ENCODE peak calls at places on chromosomes 7 and 10, in five cellular contexts. O is non-pigmented ciliary epithelial cell, G is heart right ventricle, H is skeletal muscle cell, F is IMR-90. Z is an unnamed sample.

GRCh38 chr10:132123606-132124005 is 57.9 kb downstream of the JAKMIP3 start:
- DNase-seq in O (no peak), G (no peak), H (no peak), F (no peak), Z (no peak)

GRCh38 chr7:4612939-4613841 is 68.9 kb upstream of the FOXK1 start:
- DNase-seq in O (no peak), G (peak; percentile 29), H (no peak), F (peak; percentile 29), Z (peak; percentile 91)

GRCh38 chr10:101214446-101215396 is 14.5 kb downstream of the LBX1 start:
- DNase-seq in O (no peak), G (peak; percentile 43), H (no peak), F (peak; percentile 32), Z (peak; percentile 29)

GRCh38 chr10:128930422-128930821 is 536.6 kb upstream of the MGMT start:
- DNase-seq in O (no peak), G (no peak), H (no peak), F (no peak), Z (no peak)

GRCh38 chr7:66326501-66327180 is 121.5 kb downstream of the TPST1 start:
- DNase-seq in O (peak; percentile 69), G (no peak), H (peak; percentile 21), F (peak; percentile 96), Z (no peak)

GRCh38 chr7:132249591-132249971 is 326.7 kb downstream of the PLXNA4 start:
- DNase-seq in O (no peak), G (no peak), H (no peak), F (no peak), Z (no peak)

GRCh38 chr10:127525686-127526085 is 23.4 kb upstream of the NPS start:
- DNase-seq in O (no peak), G (no peak), H (no peak), F (no peak), Z (no peak)

GRCh38 chr7:39493929-39494328 is 72.3 kb upstream of the YAE1 start:
- DNase-seq in O (no peak), G (no peak), H (no peak), F (no peak), Z (no peak)

GRCh38 chr7:129376778-129377700 is 57.2 kb upstream of the STRIP2 start:
- DNase-seq in O (no peak), G (no peak), H (peak; percentile 39), F (peak; percentile 65), Z (no peak)

GRCh38 chr7:106029941-106030340 is 66.9 kb downstream of the CDHR3 start:
- DNase-seq in O (no peak), G (no peak), H (no peak), F (no peak), Z (no peak)

GRCh38 chr7:107045195-107045960 is 873 bp downstream of the PRKAR2B start:
- DNase-seq in O (no peak), G (no peak), H (no peak), F (peak; percentile 5), Z (no peak)

GRCh38 chr7:1320616-1321289 is 88.1 kb downstream of the UNCX start:
- DNase-seq in O (no peak), G (no peak), H (no peak), F (no peak), Z (no peak)

GRCh38 chr7:36070230-36070629 is 82.8 kb upstream of the EEPD1 start:
- DNase-seq in O (no peak), G (no peak), H (no peak), F (no peak), Z (no peak)

GRCh38 chr7:520503-521161 is 986 bp upstream of the PDGFA start:
- DNase-seq in O (no peak), G (no peak), H (no peak), F (no peak), Z (no peak)

GRCh38 chr7:73838642-73839041 is 3.7 kb downstream of the METTL27 start:
- DNase-seq in O (no peak), G (no peak), H (no peak), F (no peak), Z (no peak)

GRCh38 chr10:30176182-30176581 is 116.8 kb upstream of the JCAD start:
- DNase-seq in O (no peak), G (no peak), H (no peak), F (peak; percentile 83), Z (no peak)

GRCh38 chr7:26856481-26856880 is 7.9 kb downstream of the SKAP2 start:
- DNase-seq in O (no peak), G (no peak), H (no peak), F (peak; percentile 62), Z (no peak)

GRCh38 chr10:126841341-126841902 is 63.8 kb upstream of the DOCK1 start:
- DNase-seq in O (no peak), G (no peak), H (no peak), F (no peak), Z (no peak)

GRCh38 chr10:43118631-43119415 is 19.4 kb upstream of the CSGALNACT2 start:
- DNase-seq in O (no peak), G (no peak), H (no peak), F (no peak), Z (no peak)

GRCh38 chr10:43952760-43953159 is 304.1 kb upstream of the ZNF32 start:
- DNase-seq in O (no peak), G (no peak), H (no peak), F (no peak), Z (no peak)

GRCh38 chr7:24757799-24758275 is 573 bp upstream of the GSDME start:
- DNase-seq in O (no peak), G (no peak), H (no peak), F (peak; percentile 51), Z (no peak)

GRCh38 chr7:158955146-158955870 is 99.0 kb downstream of the DYNC2I1 start:
- DNase-seq in O (no peak), G (no peak), H (no peak), F (no peak), Z (no peak)

GRCh38 chr7:70693690-70694356 is 438.1 kb upstream of the GALNT17 start:
- DNase-seq in O (no peak), G (peak; percentile 67), H (no peak), F (peak; percentile 44), Z (peak; percentile 32)

GRCh38 chr7:92678291-92678920 is 88.2 kb upstream of the FAM133B start:
- DNase-seq in O (no peak), G (no peak), H (no peak), F (no peak), Z (no peak)

GRCh38 chr10:3395487-3395886 is 222.9 kb upstream of the PITRM1 start:
- DNase-seq in O (no peak), G (no peak), H (no peak), F (no peak), Z (no peak)

GRCh38 chr7:156240532-156240931 is 400.0 kb upstream of the RNF32 start:
- DNase-seq in O (no peak), G (no peak), H (no peak), F (no peak), Z (no peak)

GRCh38 chr10:50851884-50852671 is 33.3 kb downstream of the A1CF start:
- DNase-seq in O (no peak), G (no peak), H (no peak), F (no peak), Z (no peak)

GRCh38 chr10:77692782-77693181 is 55.2 kb upstream of the KCNMA1 start:
- DNase-seq in O (peak; percentile 35), G (no peak), H (peak; percentile 16), F (peak; percentile 68), Z (no peak)

GRCh38 chr10:62106929-62107519 is 161.6 kb downstream of the RTKN2 start:
- DNase-seq in O (no peak), G (no peak), H (no peak), F (no peak), Z (no peak)

GRCh38 chr10:52864459-52865106 is 92.0 kb upstream of the MBL2 start:
- DNase-seq in O (peak; percentile 88), G (peak; percentile 43), H (peak; percentile 97), F (peak; percentile 99), Z (no peak)

GRCh38 chr10:47340613-47341170 is 7.5 kb upstream of the RBP3 start:
- DNase-seq in O (no peak), G (peak; percentile 46), H (peak; percentile 4), F (peak; percentile 60), Z (peak; percentile 41)

GRCh38 chr10:17238445-17239275 is 10.6 kb downstream of the VIM start:
- DNase-seq in O (no peak), G (no peak), H (peak; percentile 45), F (peak; percentile 80), Z (no peak)

GRCh38 chr10:50992356-50992866 is 81.9 kb upstream of the PRKG1 start:
- DNase-seq in O (no peak), G (peak; percentile 26), H (no peak), F (peak; percentile 31), Z (no peak)

GRCh38 chr7:48389977-48390376 is 218.7 kb downstream of the ABCA13 start:
- DNase-seq in O (peak; percentile 36), G (no peak), H (peak; percentile 12), F (peak; percentile 27), Z (peak; percentile 9)

GRCh38 chr10:71512794-71513379 is 116.2 kb downstream of the CDH23 start:
- DNase-seq in O (no peak), G (no peak), H (no peak), F (no peak), Z (no peak)

GRCh38 chr10:125605167-125605566 is 77.8 kb downstream of the TEX36 start:
- DNase-seq in O (peak; percentile 38), G (no peak), H (no peak), F (peak; percentile 7), Z (no peak)